ENCODE peak calls at places on chromosomes 2 and 18, in five cellular contexts. X, V, P, D and K are unnamed samples.

GRCh38 chr2:129801575-129801974 is 177.9 kb upstream of the RAB6C start:
- DNase-seq in X (no peak), V (no peak), P (no peak), D (no peak), K (no peak)

GRCh38 chr2:44542520-44542919 is 180.8 kb downstream of the CAMKMT start:
- DNase-seq in X (no peak), V (no peak), P (no peak), D (no peak), K (no peak)

GRCh38 chr18:13381331-13381730 is 162.8 kb downstream of the LDLRAD4 start:
- DNase-seq in X (no peak), V (no peak), P (no peak), D (no peak), K (no peak)

GRCh38 chr2:37281916-37282315 is 42.7 kb downstream of the PRKD3 start:
- DNase-seq in X (no peak), V (no peak), P (no peak), D (no peak), K (no peak)

GRCh38 chr18:808086-808485 is 4.0 kb downstream of the YES1 start:
- DNase-seq in X (no peak), V (no peak), P (no peak), D (no peak), K (no peak)

GRCh38 chr2:211371465-211371864 is 815.1 kb downstream of the CPS1 start:
- DNase-seq in X (no peak), V (no peak), P (no peak), D (no peak), K (no peak)

GRCh38 chr18:45590060-45590537 is 25.2 kb upstream of the SLC14A2 start:
- DNase-seq in X (no peak), V (no peak), P (no peak), D (no peak), K (no peak)

GRCh38 chr18:2988041-2988794 is 24.7 kb downstream of the LPIN2 start:
- DNase-seq in X (no peak), V (no peak), P (no peak), D (no peak), K (no peak)

DNA sequence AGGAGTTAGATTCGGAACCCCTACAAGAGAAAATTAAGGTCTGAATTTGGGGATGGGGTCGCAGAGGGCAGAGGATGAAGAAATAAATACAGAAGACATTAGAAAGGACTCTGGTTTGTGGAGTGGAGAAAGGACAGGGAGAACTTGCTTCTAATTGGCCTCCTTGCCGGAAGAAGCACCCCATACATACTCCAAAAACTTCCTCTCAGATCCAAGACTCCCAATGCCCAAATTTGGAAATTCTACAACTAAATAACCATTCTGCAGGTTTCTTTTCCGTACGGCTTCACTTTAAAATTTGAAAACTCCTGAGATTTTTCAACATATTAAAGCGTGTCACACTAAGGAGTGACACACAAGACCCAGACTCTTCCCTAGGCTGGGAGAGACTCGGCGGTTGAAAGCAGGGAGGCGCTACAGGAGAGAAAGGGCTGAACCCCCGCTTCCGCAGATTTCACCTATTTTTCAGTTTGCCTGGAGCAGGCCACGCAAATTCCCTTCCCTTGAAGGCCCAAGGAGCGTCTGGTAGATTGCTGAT is 478 bp downstream of the CLHC1 start:
- DNase-seq in X (peak), V (no peak), P (no peak), D (no peak), K (no peak)
- TF ChIP-seq POLR2A in X (no peak), V (no peak), P (no peak), D (no peak), K (no peak)

DNA sequence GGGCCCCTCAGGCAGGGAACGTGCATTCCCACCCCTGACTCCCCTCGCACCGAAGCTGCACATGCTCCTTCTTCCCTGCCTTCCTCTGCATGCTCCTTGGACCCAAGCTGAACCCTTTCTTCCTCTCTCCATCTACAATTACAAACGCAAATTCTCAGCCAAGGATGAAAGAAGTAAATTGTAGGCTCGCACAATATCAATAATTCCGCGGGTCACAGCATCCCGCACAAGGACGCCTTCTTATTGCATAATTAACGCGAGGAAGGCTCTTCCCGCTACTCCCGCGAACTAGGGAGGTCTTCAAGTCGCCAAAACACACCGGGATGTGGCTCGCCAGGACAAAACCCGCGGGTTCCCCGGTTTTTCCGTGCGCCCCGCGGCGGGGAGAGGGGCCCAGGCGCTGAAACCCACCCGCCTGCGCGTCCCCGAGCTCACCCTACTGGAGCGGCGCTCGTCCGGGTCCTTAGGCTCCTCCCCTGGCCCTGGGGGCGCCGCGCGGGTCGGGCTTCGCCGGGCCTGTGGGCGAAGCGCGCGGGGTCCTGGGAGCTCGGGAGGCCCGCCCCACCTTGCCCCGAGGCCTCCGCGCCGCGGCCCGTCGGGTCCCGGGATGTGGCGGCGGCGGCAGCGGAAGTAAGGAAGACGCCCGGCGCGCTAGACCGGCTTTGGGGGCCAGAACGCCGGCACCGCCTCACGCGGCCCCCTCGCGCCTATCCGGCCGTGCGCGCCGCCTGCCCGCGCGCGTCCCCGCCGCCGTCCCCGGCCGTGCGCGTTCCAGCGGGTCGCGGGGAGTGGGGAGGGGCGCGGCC is at the start of gene CHST10:
- DNase-seq in X (peak), V (peak), P (peak), D (peak), K (peak)
- TF ChIP-seq POLR2A in X (peak), V (peak), P (peak), D (peak), K (no peak)

DNA sequence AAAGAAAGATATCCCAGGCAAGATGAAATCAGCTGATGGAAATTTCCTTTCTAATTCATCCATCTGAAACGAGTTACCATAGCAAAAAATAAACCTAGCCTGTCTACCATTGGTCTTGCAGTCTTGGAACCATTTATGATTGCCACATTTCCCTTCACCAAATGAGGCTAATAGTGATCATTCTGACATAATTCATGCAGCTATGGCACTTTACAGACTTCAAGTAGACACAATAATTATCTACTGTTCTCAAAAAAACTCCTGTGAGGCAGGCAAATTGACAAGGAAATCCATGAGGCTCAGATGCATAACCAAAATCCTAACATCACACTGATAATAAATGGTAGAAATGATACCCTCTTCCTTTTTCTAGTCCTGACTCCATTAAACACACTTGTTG is 1669.7 kb upstream of the LRRTM1 start:
- DNase-seq in X (no peak), V (no peak), P (no peak), D (no peak), K (no peak)
- TF ChIP-seq POLR2A in X (no peak), V (no peak), P (no peak), D (no peak), K (no peak)

DNA sequence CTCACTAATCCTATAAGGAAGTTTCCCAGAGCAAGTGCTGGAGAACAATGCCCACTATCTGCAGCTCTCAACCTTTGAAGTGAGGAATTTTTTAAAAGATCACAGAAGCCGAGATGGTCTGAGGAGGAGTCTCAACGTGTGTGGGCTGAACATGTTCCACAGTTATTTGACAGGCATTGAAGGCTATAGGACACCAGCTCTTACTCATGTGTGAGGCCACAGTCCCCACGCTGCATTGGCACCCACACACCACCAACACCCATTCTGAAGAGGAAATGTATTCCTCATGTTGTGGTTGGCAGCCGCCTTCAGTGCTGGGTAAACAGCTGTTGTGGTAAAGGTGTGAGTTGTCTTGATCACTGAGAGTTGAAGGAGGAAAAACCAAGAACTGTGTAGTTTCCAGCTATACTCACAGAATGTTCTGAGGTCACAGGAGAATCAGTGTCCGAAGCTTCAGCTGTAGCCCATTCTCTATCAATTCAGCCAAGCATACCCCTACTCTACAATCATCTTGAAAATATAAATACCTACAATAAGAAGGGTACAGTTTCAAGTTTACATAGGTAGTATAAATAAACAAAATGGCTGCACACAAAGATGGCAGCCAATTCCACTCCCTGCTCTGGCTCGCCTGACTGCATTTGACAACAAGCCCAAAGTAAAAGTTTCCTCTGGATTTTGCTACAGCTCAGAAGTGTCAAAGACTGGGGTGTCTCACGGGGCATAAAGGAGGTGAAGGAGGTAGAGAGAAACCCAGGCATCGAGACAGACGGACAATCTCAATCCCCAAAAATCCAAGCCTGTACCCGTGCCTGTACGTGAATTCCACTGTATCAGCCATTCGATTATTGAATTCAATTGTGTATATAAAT is 12.1 kb downstream of the CD226 start:
- DNase-seq in X (no peak), V (peak), P (no peak), D (no peak), K (no peak)
- TF ChIP-seq POLR2A in X (no peak), V (no peak), P (no peak), D (no peak), K (no peak)

DNA sequence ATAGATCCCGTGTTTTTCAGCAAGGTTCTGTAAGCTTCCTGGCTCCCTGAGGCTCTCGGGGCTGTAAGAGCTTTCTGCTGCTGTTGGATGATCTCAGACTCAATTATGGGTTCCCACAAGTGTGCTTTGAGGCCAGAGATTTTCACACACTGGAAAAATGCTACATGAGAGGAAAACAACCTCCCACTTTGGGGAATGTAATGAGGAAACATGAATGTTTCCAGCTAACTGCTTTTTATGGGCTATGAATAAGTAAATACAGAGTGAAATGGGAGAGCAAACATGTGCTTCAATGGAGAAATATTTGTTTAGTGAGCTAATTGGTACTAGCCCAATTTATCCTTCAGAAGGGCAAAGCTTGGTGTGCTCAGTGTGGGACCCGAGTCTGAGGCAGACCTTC is 249.0 kb downstream of the RDH14 start:
- DNase-seq in X (no peak), V (peak), P (no peak), D (no peak), K (no peak)
- TF ChIP-seq POLR2A in X (no peak), V (no peak), P (no peak), D (no peak), K (no peak)